ENCODE peak calls at places on chromosomes 12 and 14, in four cellular contexts. G is IMR-90, S is endothelial cell of umbilical vein, Z is stomach. V is an unnamed sample.
A peak's percentile ranks its signal among the peaks of the same experiment; 100 is the strongest.

GRCh38 chr12:2393996-2394395 is 341.2 kb downstream of the CACNA1C start:
- DNase-seq in S (no peak), G (no peak), Z (no peak), V (no peak)

GRCh38 chr14:64682173-64682710 is 22.0 kb upstream of the PLEKHG3 start:
- DNase-seq in S (peak; percentile 69), Z (peak; percentile 81), G (peak; percentile 38), V (peak; percentile 87)

GRCh38 chr12:5031958-5032357 is 11.7 kb upstream of the KCNA5 start:
- DNase-seq in Z (no peak), S (no peak), G (no peak), V (no peak)

GRCh38 chr12:54413284-54414190 is 5.5 kb downstream of the ITGA5 start:
- DNase-seq in S (peak; percentile 85), Z (peak; percentile 37), G (no peak), V (no peak)

GRCh38 chr12:53862831-53863230 is 75.8 kb upstream of the HOXC13 start:
- DNase-seq in S (no peak), G (peak; percentile 2), Z (no peak), V (peak; percentile 69)

GRCh38 chr14:38755036-38755435 is 348.0 kb downstream of the SEC23A start:
- DNase-seq in Z (no peak), S (no peak), G (no peak), V (no peak)

GRCh38 chr14:104969741-104970230 is 8.4 kb downstream of the AHNAK2 start:
- DNase-seq in G (no peak), S (no peak), Z (no peak), V (no peak)

GRCh38 chr14:36085861-36086260 is 90.7 kb downstream of the PTCSC3 start:
- DNase-seq in S (no peak), Z (no peak), G (no peak), V (no peak)

GRCh38 chr12:32983968-32984367 is 87.4 kb upstream of the PKP2 start:
- DNase-seq in S (no peak), Z (no peak), G (no peak), V (peak; percentile 19)

GRCh38 chr12:123267991-123268843 is 3.4 kb downstream of the CDK2AP1 start:
- DNase-seq in Z (no peak), S (peak; percentile 39), G (no peak), V (no peak)

GRCh38 chr12:10033783-10034381 is 3.4 kb downstream of the CLEC9A start:
- DNase-seq in G (peak; percentile 18), S (peak; percentile 75), Z (no peak), V (peak; percentile 16)

GRCh38 chr12:90235642-90236041 is 527.0 kb upstream of the ATP2B1 start:
- DNase-seq in Z (no peak), S (no peak), G (no peak), V (peak; percentile 97)

GRCh38 chr12:32454075-32454474 is 54.7 kb downstream of the FGD4 start:
- DNase-seq in G (peak; percentile 67), S (peak; percentile 68), Z (no peak), V (peak; percentile 69)

GRCh38 chr14:64844272-64844671 is 35.4 kb downstream of the SPTB start:
- DNase-seq in Z (no peak), G (no peak), S (no peak), V (no peak)

GRCh38 chr14:99573000-99573330 is 31.0 kb downstream of the CCDC85C start:
- DNase-seq in S (no peak), Z (no peak), G (no peak), V (no peak)

GRCh38 chr14:81561084-81561775 is 27.6 kb upstream of the SEL1L start:
- DNase-seq in G (no peak), S (no peak), Z (no peak), V (peak; percentile 43)

GRCh38 chr12:79776111-79776510 is 85.3 kb upstream of the PAWR start:
- DNase-seq in Z (no peak), S (peak; percentile 37), G (peak; percentile 68), V (peak; percentile 52)

GRCh38 chr14:105876829-105877228 is 350.4 kb downstream of the TMEM121 start:
- DNase-seq in S (no peak), Z (peak; percentile 16), G (no peak), V (no peak)

GRCh38 chr12:118436002-118436724 is 59.8 kb downstream of the SUDS3 start:
- DNase-seq in S (no peak), G (no peak), Z (no peak), V (no peak)
- TF ChIP-seq CTCF in S (no peak), G (no peak), Z (no peak), V (no peak)

DNA sequence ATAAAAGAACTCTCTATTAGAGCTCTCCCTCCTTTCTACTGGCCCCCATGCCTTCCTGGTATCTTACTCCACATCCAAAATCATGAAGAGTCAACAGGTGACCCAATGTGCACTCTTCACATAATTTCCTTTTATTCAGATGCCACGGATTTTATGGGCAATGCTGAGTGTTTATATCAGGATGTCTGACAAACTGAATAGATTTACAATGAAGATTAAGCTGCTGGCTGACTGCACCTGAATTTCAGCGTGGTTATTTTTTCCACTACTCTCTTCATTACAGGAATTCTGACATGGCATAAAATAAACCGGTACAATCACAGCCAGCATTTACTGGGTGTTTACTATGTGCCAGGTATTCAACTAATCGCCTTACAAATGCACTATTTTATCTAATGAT is 29.4 kb upstream of the CERS5 start:
- DNase-seq in G (no peak), S (peak; percentile 46), Z (no peak), V (no peak)
- H3K27ac ChIP-seq in G (no peak overlapping the region), S (peak overlapping the region; percentile 60), Z (no peak overlapping the region), V (no peak overlapping the region)

DNA sequence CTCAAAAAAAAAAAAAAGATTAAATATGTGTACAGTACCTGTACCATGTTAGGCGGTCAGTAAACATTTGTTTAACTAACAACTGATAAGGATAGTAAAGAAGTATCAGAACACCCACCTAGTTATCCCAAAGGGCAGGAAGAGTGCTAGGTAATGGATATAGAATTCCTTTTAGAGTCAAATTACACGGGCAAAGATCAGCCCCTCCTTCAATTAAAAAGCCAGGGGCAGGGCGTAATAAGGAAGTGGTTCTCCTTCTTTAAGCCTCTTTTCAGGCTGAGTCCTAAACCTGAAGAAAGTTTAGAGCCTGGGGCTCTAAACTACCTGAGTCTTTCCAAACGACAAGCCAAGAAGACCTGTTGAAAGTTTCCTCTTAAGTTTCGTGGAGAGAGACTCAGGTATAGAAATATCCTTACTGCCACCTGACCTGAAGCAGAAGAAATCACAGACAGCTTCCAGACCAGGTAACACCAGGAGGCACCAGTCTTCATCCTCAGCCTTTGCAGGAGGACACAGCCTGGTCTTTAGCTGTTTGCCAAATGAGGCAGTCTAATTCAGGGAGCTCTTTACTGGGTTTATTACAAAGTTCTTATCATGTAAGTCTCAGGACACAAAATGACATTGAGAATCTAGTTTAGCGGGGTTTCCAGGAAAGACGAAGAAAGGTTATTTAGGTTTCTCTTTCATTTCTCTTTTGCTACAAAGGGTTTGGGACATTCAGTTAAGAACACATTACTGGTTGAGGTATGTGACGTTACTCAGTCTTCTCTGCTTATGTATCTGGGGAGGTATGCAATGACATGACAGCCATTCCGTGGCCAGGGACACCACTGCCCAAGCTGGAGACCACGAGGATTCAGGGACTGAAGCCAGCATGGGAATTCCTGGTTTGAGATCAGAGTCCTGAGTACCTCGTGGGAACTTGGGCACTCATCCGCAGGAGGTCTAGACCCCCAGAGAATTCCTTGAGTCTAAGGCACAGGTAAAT is at the start of gene BCL2L14:
- DNase-seq in Z (no peak), S (no peak), G (no peak), V (no peak)
- TF ChIP-seq CTCF in Z (no peak), S (no peak), G (no peak), V (peak; percentile 27)

GRCh38 chr14:79280400-79280670 is 931.0 kb downstream of the DIO2 start:
- DNase-seq in S (no peak), Z (no peak), G (no peak), V (no peak)
- H3K27ac ChIP-seq in S (no peak overlapping the region), Z (no peak overlapping the region), G (no peak overlapping the region), V (no peak overlapping the region)

DNA sequence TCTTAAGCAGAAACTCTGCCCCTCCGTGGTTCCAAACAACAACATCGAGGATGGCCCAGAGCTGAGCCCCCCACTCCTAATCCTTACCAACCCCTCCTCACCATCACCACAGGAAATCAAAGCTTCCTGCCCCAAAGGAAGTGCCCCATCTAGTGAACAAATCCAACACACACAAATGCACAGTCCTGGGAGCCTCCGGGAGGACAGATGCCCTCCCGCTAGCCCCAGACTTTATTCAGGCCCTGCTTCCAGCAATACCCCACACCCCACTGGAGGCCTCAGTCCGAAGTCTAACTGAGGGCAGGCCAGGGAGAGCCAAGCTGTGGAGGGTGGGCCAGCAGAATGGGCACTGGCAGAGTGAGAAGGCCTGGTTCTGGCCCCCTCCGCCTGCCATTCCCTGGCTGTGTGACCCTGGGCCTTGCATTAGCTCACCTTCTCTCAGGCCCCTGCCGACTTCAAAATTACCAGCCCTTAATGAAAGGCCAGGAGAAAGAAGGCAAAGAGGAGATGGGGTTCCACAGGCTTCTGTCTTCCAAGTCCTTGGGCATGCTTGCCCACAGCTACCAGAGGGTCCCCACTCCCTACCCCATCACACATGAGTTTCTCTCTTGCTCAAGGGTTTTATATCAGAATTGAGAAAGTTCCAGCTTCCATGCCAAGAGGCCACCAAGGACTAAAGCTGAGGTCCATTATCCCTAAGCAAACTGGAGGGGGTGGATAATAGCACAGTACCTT is 2.3 kb downstream of the HDAC7 start:
- DNase-seq in Z (no peak), S (no peak), G (no peak), V (no peak)
- TF ChIP-seq CTCF in Z (peak; percentile 5), S (peak; percentile 18), G (peak; percentile 38), V (no peak)

V was measured in mammary epithelial cell.